ENCODE peak calls at places on chromosomes 5 and 9, in nine cellular contexts. W is mesenchymal stem cell, I is GM23248, Z is HepG2, N is adipocyte, V is neuronal stem cell, Q is fibroblast of lung, M is neural progenitor cell, T is GM12878. C is an unnamed sample.
A peak's percentile ranks its signal among the peaks of the same experiment; 100 is the strongest.

GRCh38 chr5:14110680-14111079 is 32.5 kb upstream of the TRIO start:
- DNase-seq in I (peak; percentile 96), W (peak; percentile 38), T (no peak), M (no peak), N (no peak), Z (no peak), Q (peak; percentile 95), V (no peak), C (no peak)

GRCh38 chr5:76787237-76787636 is 31.6 kb upstream of the F2RL1 start:
- DNase-seq in I (peak; percentile 36), V (no peak), T (no peak), N (peak; percentile 89), W (peak; percentile 54), Z (peak; percentile 69), M (no peak), Q (peak; percentile 97), C (no peak)

GRCh38 chr9:137303893-137304382 is 1.9 kb upstream of the NRARP start:
- DNase-seq in Z (no peak), I (no peak), T (no peak), Q (no peak), N (no peak), V (no peak), W (no peak), M (peak; percentile 25), C (no peak)

GRCh38 chr9:35960029-35960655 is 2.2 kb upstream of the OR2S2 start:
- DNase-seq in V (no peak), M (no peak), T (no peak), W (peak; percentile 23), I (peak; percentile 88), N (peak; percentile 33), Z (no peak), Q (peak; percentile 91), C (no peak)

GRCh38 chr9:96158909-96159575 is 142.9 kb downstream of the HSD17B3 start:
- DNase-seq in V (no peak), I (no peak), Q (peak; percentile 78), W (no peak), M (no peak), Z (no peak), T (no peak), N (no peak), C (no peak)

GRCh38 chr5:33299621-33300208 is 141.1 kb upstream of the TARS1 start:
- DNase-seq in N (peak; percentile 93), Q (peak; percentile 61), I (peak; percentile 83), Z (no peak), T (peak; percentile 9), V (no peak), W (peak; percentile 62), M (peak; percentile 73), C (no peak)

GRCh38 chr5:32326216-32326772 is 13.6 kb upstream of the MTMR12 start:
- DNase-seq in M (no peak), V (no peak), Q (peak; percentile 61), T (no peak), Z (no peak), N (no peak), I (peak; percentile 63), W (peak; percentile 45), C (no peak)

GRCh38 chr5:154312000-154312399 is 121.5 kb downstream of the GALNT10 start:
- DNase-seq in M (no peak), W (no peak), I (no peak), N (no peak), Q (no peak), Z (no peak), V (no peak), T (no peak), C (no peak)

GRCh38 chr5:96431376-96432244 is 1.4 kb downstream of the PCSK1 start:
- DNase-seq in N (no peak), I (peak; percentile 97), W (no peak), V (no peak), M (peak; percentile 57), Q (peak; percentile 79), Z (no peak), T (no peak), C (no peak)

GRCh38 chr5:132646867-132647266 is 11.1 kb upstream of the IL13 start:
- DNase-seq in N (no peak), V (no peak), T (no peak), Q (no peak), W (no peak), I (no peak), M (no peak), Z (no peak), C (no peak)

DNA sequence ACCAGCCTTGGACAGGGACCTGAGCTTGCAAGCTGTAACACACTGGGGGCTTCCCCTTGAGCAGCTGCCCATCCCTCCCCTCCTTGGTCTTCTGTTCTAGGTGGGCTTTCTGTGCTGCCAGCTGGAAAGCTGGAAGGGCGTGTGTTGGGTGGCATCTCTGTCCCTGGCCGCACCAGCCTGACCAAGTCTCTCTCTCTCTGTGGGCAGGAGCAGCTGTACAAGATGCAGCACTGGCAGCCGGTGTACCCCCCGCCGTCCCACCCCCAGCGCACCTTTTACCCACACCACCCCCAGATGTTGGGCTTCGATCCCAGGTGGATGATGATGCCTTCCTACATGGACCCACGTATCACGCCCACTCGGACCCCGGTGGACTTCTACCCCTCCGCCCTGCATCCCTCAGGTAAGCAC is 32.1 kb upstream of the POMT1 start:
- DNase-seq in Z (no peak), M (no peak), W (no peak), I (no peak), T (no peak), Q (no peak), V (no peak), N (no peak), C (no peak)
- H3K36me3 ChIP-seq in Z (peaks cover 47% of the 10 kb centered on the region), M (peaks cover 24% of the 10 kb centered on the region), W (peaks cover 92% of the 10 kb centered on the region), I (peaks cover 57% of the 10 kb centered on the region), T (peaks cover 36% of the 10 kb centered on the region), Q (peaks cover 29% of the 10 kb centered on the region), V (peaks cover 69% of the 10 kb centered on the region), N (peaks cover 95% of the 10 kb centered on the region), C (peaks cover 96% of the 10 kb centered on the region)

GRCh38 chr5:84382363-84383295 is 2.1 kb downstream of the EDIL3 start:
- DNase-seq in Q (peak; percentile 81), I (peak; percentile 47), N (peak; percentile 85), Z (no peak), W (peak; percentile 82), M (peak; percentile 82), T (no peak), V (peak; percentile 54), C (no peak)
- H3K9ac ChIP-seq in Q (peak overlapping the region; percentile 48), I (no peak overlapping the region), N (peak overlapping the region; percentile 75), Z (no peak overlapping the region), W (peak overlapping the region; percentile 88), M (no peak overlapping the region), T (no peak overlapping the region), V (peak overlapping the region; percentile 89), C (peak overlapping the region; percentile 65)

GRCh38 chr5:151450605-151451004 is 3.2 kb downstream of the SLC36A1 start:
- DNase-seq in N (no peak), M (no peak), V (no peak), Q (peak; percentile 3), W (no peak), T (no peak), Z (peak; percentile 13), I (no peak), C (no peak)
- H3K4me3 ChIP-seq in N (no peak overlapping the region), M (no peak overlapping the region), V (no peak overlapping the region), Q (no peak overlapping the region), W (no peak overlapping the region), T (no peak overlapping the region), Z (no peak overlapping the region), I (no peak overlapping the region), C (no peak overlapping the region)

DNA sequence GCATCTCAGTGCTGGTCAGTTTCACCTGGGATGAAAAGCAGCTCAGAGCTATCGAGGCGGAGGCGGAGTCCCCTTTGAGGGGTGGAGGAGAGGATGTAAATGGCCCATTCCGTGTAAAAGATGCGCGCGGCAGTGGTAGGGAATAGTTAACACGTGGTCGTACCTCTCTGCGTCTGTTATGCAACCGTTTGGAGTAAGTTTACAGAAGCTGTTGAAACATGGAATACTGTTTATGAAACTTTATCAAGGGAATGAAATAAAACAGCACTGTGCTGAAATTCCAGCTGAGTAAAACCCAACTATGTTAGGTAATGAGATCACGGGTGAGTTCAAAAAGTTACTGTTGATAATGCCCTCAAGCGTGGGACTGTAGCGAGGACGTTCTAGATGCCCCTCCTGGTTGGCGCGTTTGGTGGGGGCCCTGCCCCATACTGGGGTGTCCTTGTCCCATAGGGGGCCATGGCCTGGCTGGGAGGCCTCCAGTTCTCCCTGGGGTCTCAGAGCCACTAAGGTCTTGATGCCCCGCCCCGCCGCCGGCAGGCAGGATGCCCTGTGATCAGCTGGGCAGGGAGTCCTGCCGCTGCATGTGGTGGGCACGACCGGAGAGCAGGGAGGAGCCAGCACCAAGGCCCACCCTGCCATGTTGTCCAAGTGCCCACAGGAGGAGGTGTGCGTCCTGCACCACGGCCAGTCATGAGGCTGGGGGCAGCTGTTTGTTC is 90.9 kb downstream of the COL5A1 start:
- DNase-seq in M (no peak), Z (no peak), W (peak; percentile 53), V (no peak), T (no peak), Q (no peak), N (no peak), I (no peak), C (no peak)
- H3K36me3 ChIP-seq in M (no peaks in the 10 kb centered on the region), Z (no peaks in the 10 kb centered on the region), W (peaks cover 60% of the 10 kb centered on the region), V (no peaks in the 10 kb centered on the region), T (no peaks in the 10 kb centered on the region), Q (peaks cover 42% of the 10 kb centered on the region), N (peaks cover 64% of the 10 kb centered on the region), I (peaks cover 51% of the 10 kb centered on the region), C (peaks cover 6% of the 10 kb centered on the region)

DNA sequence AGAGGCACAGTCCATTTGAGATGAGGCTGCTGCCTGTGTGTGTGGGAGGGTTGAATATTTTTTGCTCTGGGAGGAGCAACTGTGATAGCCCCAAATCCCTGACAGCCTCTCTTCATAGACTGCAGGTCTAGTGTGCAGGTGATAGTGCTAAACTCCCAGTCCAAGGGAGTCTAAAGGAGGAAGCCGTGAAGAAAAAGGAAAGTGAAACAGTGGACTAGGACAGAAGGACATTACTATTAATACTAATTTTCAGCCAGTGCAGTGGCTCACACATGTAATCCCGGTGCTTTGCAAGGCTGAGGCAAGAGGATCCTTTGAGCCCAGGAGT is 295.0 kb downstream of the PDE4D start:
- DNase-seq in Q (no peak), T (no peak), V (no peak), M (no peak), I (peak; percentile 18), W (no peak), N (no peak), Z (no peak), C (no peak)
- H3K9ac ChIP-seq in Q (no peak overlapping the region), T (no peak overlapping the region), V (no peak overlapping the region), M (no peak overlapping the region), I (peak overlapping the region; percentile 31), W (peak overlapping the region; percentile 71), N (peak overlapping the region; percentile 37), Z (no peak overlapping the region), C (peak overlapping the region; percentile 71)

GRCh38 chr5:72510610-72511121 is 3.5 kb upstream of the ZNF366 start:
- DNase-seq in W (peak; percentile 96), V (no peak), N (no peak), Z (no peak), Q (peak; percentile 92), I (peak; percentile 96), T (no peak), M (no peak), C (no peak)

GRCh38 chr5:72509401-72509800 is 2.2 kb upstream of the ZNF366 start:
- DNase-seq in Z (no peak), N (no peak), W (no peak), M (no peak), Q (no peak), I (peak; percentile 55), T (no peak), V (no peak), C (no peak)

GRCh38 chr5:72515211-72515610 is 8.0 kb upstream of the ZNF366 start:
- DNase-seq in M (no peak), N (no peak), I (no peak), V (no peak), Q (no peak), Z (no peak), W (no peak), T (no peak), C (no peak)

GRCh38 chr5:72511371-72512178 is 4.4 kb upstream of the ZNF366 start:
- DNase-seq in N (no peak), I (peak; percentile 70), T (no peak), W (peak; percentile 79), V (no peak), M (no peak), Z (no peak), Q (peak; percentile 90), C (no peak)

GRCh38 chr5:72512179-72512860 is 5.1 kb upstream of the ZNF366 start:
- DNase-seq in T (no peak), W (no peak), M (no peak), I (no peak), V (no peak), Z (no peak), N (no peak), Q (peak; percentile 17), C (no peak)
- H3K4me3 ChIP-seq in T (no peak overlapping the region), W (no peak overlapping the region), M (no peak overlapping the region), I (no peak overlapping the region), V (no peak overlapping the region), Z (no peak overlapping the region), N (no peak overlapping the region), Q (no peak overlapping the region), C (no peak overlapping the region)

C was measured in SK-N-MC.